ENCODE peak calls at places on chromosomes 11 and 22, in four cellular contexts. One of them, this sample, is unnamed. For H3K4me1, the result is how much of the 10 kb centered on the place peaks cover.

GRCh38 chr11:92838655-92839334 is 130.7 kb upstream of the MTNR1B start:
- DNase-seq in body of pancreas: no peak
- DNase-seq in aorta: no peak
- DNase-seq in iPS DF 6.9: peak
- DNase-seq in this sample: no peak

GRCh38 chr22:36445158-36445668 is 36.2 kb downstream of the TXN2 start:
- DNase-seq in body of pancreas: no peak
- DNase-seq in aorta: no peak
- DNase-seq in iPS DF 6.9: no peak
- DNase-seq in this sample: no peak

GRCh38 chr22:35315855-35316745 is 16.4 kb downstream of the TOM1 start:
- DNase-seq in body of pancreas: peak
- DNase-seq in aorta: peak
- DNase-seq in iPS DF 6.9: no peak
- DNase-seq in this sample: peak

GRCh38 chr11:116828632-116829524 is 829 bp upstream of the APOC3 start:
- DNase-seq in body of pancreas: no peak
- DNase-seq in aorta: no peak
- DNase-seq in iPS DF 6.9: no peak
- DNase-seq in this sample: peak

GRCh38 chr11:47236482-47236881 is 12.1 kb downstream of the ACP2 start:
- DNase-seq in body of pancreas: no peak
- DNase-seq in aorta: no peak
- DNase-seq in iPS DF 6.9: no peak
- DNase-seq in this sample: no peak

GRCh38 chr11:83249972-83250593 is 36.1 kb downstream of the CCDC90B start:
- DNase-seq in body of pancreas: no peak
- DNase-seq in aorta: no peak
- DNase-seq in iPS DF 6.9: peak
- DNase-seq in this sample: peak

GRCh38 chr11:47348131-47348802 is 4.2 kb downstream of the MYBPC3 start:
- DNase-seq in body of pancreas: no peak
- DNase-seq in aorta: no peak
- DNase-seq in iPS DF 6.9: no peak
- DNase-seq in this sample: no peak

GRCh38 chr22:24977370-24978230 is 25.1 kb downstream of the KIAA1671 start:
- DNase-seq in body of pancreas: peak
- DNase-seq in aorta: peak
- DNase-seq in iPS DF 6.9: no peak
- DNase-seq in this sample: peak

GRCh38 chr11:63997104-63997700 is 11.0 kb downstream of the OTUB1 start:
- DNase-seq in body of pancreas: no peak
- DNase-seq in aorta: no peak
- DNase-seq in iPS DF 6.9: no peak
- DNase-seq in this sample: no peak

GRCh38 chr11:126917531-126918204 is 82.9 kb downstream of the KIRREL3 start:
- DNase-seq in body of pancreas: no peak
- DNase-seq in aorta: no peak
- DNase-seq in iPS DF 6.9: no peak
- DNase-seq in this sample: no peak

GRCh38 chr11:86116386-86116726 is 47.5 kb upstream of the PICALM start:
- DNase-seq in body of pancreas: no peak
- DNase-seq in aorta: no peak
- DNase-seq in iPS DF 6.9: no peak
- DNase-seq in this sample: no peak

GRCh38 chr11:27460158-27460565 is 12.4 kb downstream of the LGR4 start:
- DNase-seq in body of pancreas: peak
- DNase-seq in aorta: no peak
- DNase-seq in iPS DF 6.9: no peak
- DNase-seq in this sample: no peak

GRCh38 chr22:50014053-50014501 is 1.5 kb upstream of the IL17REL start:
- DNase-seq in body of pancreas: no peak
- DNase-seq in aorta: peak
- DNase-seq in iPS DF 6.9: no peak
- DNase-seq in this sample: no peak

GRCh38 chr22:44172370-44173108 is 8.2 kb upstream of the PARVG start:
- DNase-seq in body of pancreas: peak
- DNase-seq in aorta: peak
- DNase-seq in iPS DF 6.9: no peak
- DNase-seq in this sample: no peak

GRCh38 chr11:66856496-66857233 is at the start of gene LRFN4:
- DNase-seq in body of pancreas: no peak
- DNase-seq in aorta: peak
- DNase-seq in iPS DF 6.9: no peak
- DNase-seq in this sample: no peak

GRCh38 chr11:14082338-14082737 is 119.8 kb downstream of the SPON1 start:
- DNase-seq in body of pancreas: no peak
- DNase-seq in aorta: no peak
- DNase-seq in iPS DF 6.9: no peak
- DNase-seq in this sample: no peak

GRCh38 chr11:78796956-78797355 is 222.3 kb upstream of the NARS2 start:
- DNase-seq in body of pancreas: peak
- DNase-seq in aorta: no peak
- DNase-seq in iPS DF 6.9: no peak
- DNase-seq in this sample: no peak

GRCh38 chr11:37500425-37500824 is 902.4 kb upstream of the RAG2 start:
- DNase-seq in body of pancreas: no peak
- DNase-seq in aorta: no peak
- DNase-seq in iPS DF 6.9: no peak
- DNase-seq in this sample: peak

GRCh38 chr11:88799749-88800500 is 265.9 kb downstream of the GRM5 start:
- DNase-seq in body of pancreas: no peak
- DNase-seq in aorta: no peak
- DNase-seq in iPS DF 6.9: no peak
- DNase-seq in this sample: no peak

GRCh38 chr11:111554532-111554931 is 14.0 kb downstream of the LAYN start:
- DNase-seq in body of pancreas: no peak
- DNase-seq in aorta: no peak
- DNase-seq in iPS DF 6.9: no peak
- DNase-seq in this sample: no peak

GRCh38 chr22:31082606-31083376 is 1.7 kb downstream of the SMTN start:
- DNase-seq in body of pancreas: peak
- DNase-seq in aorta: peak
- DNase-seq in iPS DF 6.9: no peak
- DNase-seq in this sample: peak

GRCh38 chr11:114315749-114316368 is 19.7 kb downstream of the NNMT start:
- DNase-seq in body of pancreas: peak
- DNase-seq in aorta: no peak
- DNase-seq in iPS DF 6.9: no peak
- DNase-seq in this sample: peak

GRCh38 chr11:73195191-73196007 is 22.7 kb upstream of the P2RY2 start:
- DNase-seq in body of pancreas: no peak
- DNase-seq in aorta: peak
- DNase-seq in iPS DF 6.9: no peak
- DNase-seq in this sample: peak

DNA sequence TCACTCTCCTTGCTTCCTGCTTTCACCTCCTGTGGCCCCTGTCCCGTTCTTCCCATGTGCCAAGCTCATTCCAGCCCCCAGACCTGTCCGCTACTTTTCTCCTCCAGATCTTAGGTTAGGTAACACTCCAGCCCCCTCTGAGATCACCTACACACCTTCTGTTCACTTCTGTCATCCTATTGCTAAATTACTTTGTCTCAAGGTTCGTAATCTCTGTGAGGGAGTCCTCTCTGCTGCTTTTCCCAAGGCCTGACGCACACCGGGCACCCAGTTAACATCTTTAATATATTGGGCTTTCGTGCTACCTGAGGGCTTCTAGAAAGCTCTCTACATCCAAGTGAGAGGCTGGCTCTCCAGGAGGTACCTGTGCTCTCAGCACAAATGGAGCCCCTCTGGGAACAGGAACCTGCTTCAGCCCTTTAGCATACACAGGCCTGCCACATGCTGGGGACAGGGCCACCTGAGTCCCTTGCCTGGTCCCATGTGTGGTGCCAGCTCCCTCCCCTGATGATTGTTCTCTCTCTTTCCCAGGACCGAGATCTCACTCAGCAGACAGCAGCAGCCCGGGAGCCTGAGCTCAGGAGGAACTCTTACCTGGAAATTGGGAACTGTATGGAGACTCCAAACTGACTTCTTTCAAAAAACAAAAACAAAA is 8.5 kb downstream of the C22orf31 start:
- DNase-seq in body of pancreas: no peak
- DNase-seq in aorta: no peak
- DNase-seq in iPS DF 6.9: no peak
- DNase-seq in this sample: no peak
- H3K27ac ChIP-seq in body of pancreas: no peak
- H3K27ac ChIP-seq in aorta: no peak
- H3K27ac ChIP-seq in iPS DF 6.9: no peak
- H3K27ac ChIP-seq in this sample: no peak

GRCh38 chr22:17830041-17830961 is 56.0 kb upstream of the BID start:
- DNase-seq in body of pancreas: peak
- DNase-seq in aorta: peak
- DNase-seq in iPS DF 6.9: peak
- DNase-seq in this sample: peak
- H3K4me3 ChIP-seq in body of pancreas: no peak
- H3K4me3 ChIP-seq in aorta: no peak
- H3K4me3 ChIP-seq in iPS DF 6.9: no peak
- H3K4me3 ChIP-seq in this sample: no peak

GRCh38 chr22:20245577-20246367 is 22.3 kb downstream of the RTN4R start:
- DNase-seq in body of pancreas: no peak
- DNase-seq in aorta: no peak
- DNase-seq in iPS DF 6.9: no peak
- DNase-seq in this sample: no peak

GRCh38 chr22:20243545-20244249 is 24.4 kb downstream of the RTN4R start:
- DNase-seq in body of pancreas: no peak
- DNase-seq in aorta: peak
- DNase-seq in iPS DF 6.9: no peak
- DNase-seq in this sample: peak

GRCh38 chr22:20244744-20245576 is 23.2 kb downstream of the RTN4R start:
- DNase-seq in body of pancreas: no peak
- DNase-seq in aorta: no peak
- DNase-seq in iPS DF 6.9: no peak
- DNase-seq in this sample: peak

GRCh38 chr22:20243176-20243544 is 25.0 kb downstream of the RTN4R start:
- DNase-seq in body of pancreas: no peak
- DNase-seq in aorta: no peak
- DNase-seq in iPS DF 6.9: no peak
- DNase-seq in this sample: no peak

GRCh38 chr22:20244250-20244648 is 23.9 kb downstream of the RTN4R start:
- DNase-seq in body of pancreas: no peak
- DNase-seq in aorta: no peak
- DNase-seq in iPS DF 6.9: no peak
- DNase-seq in this sample: no peak
- H3K4me1 ChIP-seq in body of pancreas: under half
- H3K4me1 ChIP-seq in aorta: under half
- H3K4me1 ChIP-seq in iPS DF 6.9: under half
- H3K4me1 ChIP-seq in this sample: under half

DNA sequence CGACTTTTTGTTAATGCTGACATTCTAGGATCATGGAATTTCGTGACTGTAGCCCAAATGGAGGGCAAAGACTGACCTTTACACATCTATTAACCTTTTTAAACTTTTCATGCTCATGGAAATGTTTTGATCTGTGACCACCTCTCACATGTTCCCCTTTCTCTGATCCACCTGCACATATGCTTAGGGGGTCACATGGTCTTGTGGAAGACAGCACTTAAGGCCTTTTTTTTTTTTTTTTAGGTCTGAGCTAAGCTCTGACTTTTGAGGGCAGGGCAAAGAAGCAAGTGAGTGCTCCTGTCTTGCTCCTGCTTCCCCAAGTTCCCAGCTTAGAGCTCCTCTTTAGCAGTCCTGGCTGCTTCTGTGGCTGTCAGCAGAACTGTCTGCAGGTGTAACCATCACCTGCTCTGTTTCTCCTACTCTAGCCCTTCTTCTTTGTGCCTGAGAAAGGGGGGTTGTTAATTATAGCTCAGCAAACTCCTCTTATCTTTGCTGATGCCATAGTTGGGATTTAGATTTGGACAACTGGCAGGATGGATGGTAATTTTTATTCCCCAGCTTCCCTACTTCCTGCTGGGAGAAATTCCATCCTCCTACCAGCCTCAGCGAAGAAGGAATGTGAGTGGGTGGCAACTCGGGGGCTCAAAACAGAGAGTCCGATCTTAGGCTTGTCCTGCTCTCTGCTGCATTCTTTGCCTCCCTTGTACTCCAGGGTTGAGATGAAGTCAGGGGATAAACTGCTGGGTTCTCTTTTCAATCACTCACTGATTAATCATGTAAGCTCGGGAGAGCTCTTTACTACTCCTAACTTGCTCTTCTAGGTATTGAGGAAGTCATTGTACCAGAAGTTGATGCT is 64.4 kb downstream of the GRAMD1B start:
- DNase-seq in body of pancreas: no peak
- DNase-seq in aorta: no peak
- DNase-seq in iPS DF 6.9: no peak
- DNase-seq in this sample: no peak
- H3K27ac ChIP-seq in body of pancreas: no peak
- H3K27ac ChIP-seq in aorta: no peak
- H3K27ac ChIP-seq in iPS DF 6.9: no peak
- H3K27ac ChIP-seq in this sample: no peak

GRCh38 chr11:12269446-12270214 is 107.7 kb upstream of the PARVA start:
- DNase-seq in body of pancreas: no peak
- DNase-seq in aorta: no peak
- DNase-seq in iPS DF 6.9: no peak
- DNase-seq in this sample: no peak

GRCh38 chr11:12267921-12268320 is 109.5 kb upstream of the PARVA start:
- DNase-seq in body of pancreas: no peak
- DNase-seq in aorta: no peak
- DNase-seq in iPS DF 6.9: no peak
- DNase-seq in this sample: no peak

GRCh38 chr11:12270817-12271216 is 106.6 kb upstream of the PARVA start:
- DNase-seq in body of pancreas: no peak
- DNase-seq in aorta: no peak
- DNase-seq in iPS DF 6.9: no peak
- DNase-seq in this sample: no peak

GRCh38 chr11:12270215-12270797 is 107.1 kb upstream of the PARVA start:
- DNase-seq in body of pancreas: no peak
- DNase-seq in aorta: no peak
- DNase-seq in iPS DF 6.9: no peak
- DNase-seq in this sample: no peak

GRCh38 chr11:12269104-12269441 is 108.3 kb upstream of the PARVA start:
- DNase-seq in body of pancreas: peak
- DNase-seq in aorta: peak
- DNase-seq in iPS DF 6.9: no peak
- DNase-seq in this sample: no peak
- H3K4me3 ChIP-seq in body of pancreas: no peak
- H3K4me3 ChIP-seq in aorta: no peak
- H3K4me3 ChIP-seq in iPS DF 6.9: no peak
- H3K4me3 ChIP-seq in this sample: no peak

GRCh38 chr11:71283960-71284359 is 31.6 kb upstream of the SHANK2 start:
- DNase-seq in body of pancreas: peak
- DNase-seq in aorta: no peak
- DNase-seq in iPS DF 6.9: no peak
- DNase-seq in this sample: peak
- H3K4me1 ChIP-seq in body of pancreas: half or more
- H3K4me1 ChIP-seq in aorta: under half
- H3K4me1 ChIP-seq in iPS DF 6.9: under half
- H3K4me1 ChIP-seq in this sample: under half

This sample was measured in small intestine.